ENCODE peak calls at places on chromosomes 3 and 15, in nine cellular contexts. E, J, M, C, Y, Z, L, B and D are unnamed samples.
A peak's percentile ranks its signal among the peaks of the same experiment; 100 is the strongest.

GRCh38 chr3:104715972-104716371 is 650.7 kb upstream of the ALCAM start:
- DNase-seq in E (no peak), J (no peak), M (no peak), C (no peak), Y (no peak), Z (no peak), L (no peak), B (no peak), D (no peak)

GRCh38 chr3:169189486-169189885 is 474.0 kb downstream of the MECOM start:
- DNase-seq in E (no peak), J (no peak), M (no peak), C (no peak), Y (no peak), Z (no peak), L (no peak), B (no peak), D (no peak)

GRCh38 chr15:48781481-48782081 is 29.3 kb downstream of the CEP152 start:
- DNase-seq in E (no peak), J (no peak), M (no peak), C (no peak), Y (no peak), Z (no peak), L (no peak), B (no peak), D (no peak)

GRCh38 chr3:108132727-108133373 is 42.0 kb upstream of the CD47 start:
- DNase-seq in E (no peak), J (no peak), M (no peak), C (no peak), Y (no peak), Z (no peak), L (no peak), B (no peak), D (no peak)

GRCh38 chr15:78509726-78510312 is 2.4 kb downstream of the HYKK start:
- DNase-seq in E (no peak), J (no peak), M (no peak), C (no peak), Y (no peak), Z (no peak), L (no peak), B (no peak), D (no peak)

GRCh38 chr3:150544040-150544439 is 2.3 kb downstream of the SERP1 start:
- DNase-seq in E (no peak), J (no peak), M (no peak), C (no peak), Y (peak; percentile 49), Z (no peak), L (no peak), B (peak; percentile 19), D (no peak)

GRCh38 chr3:194306109-194306686 is 44.9 kb downstream of the CPN2 start:
- DNase-seq in E (no peak), J (no peak), M (peak; percentile 91), C (no peak), Y (no peak), Z (peak; percentile 14), L (no peak), B (no peak), D (no peak)

GRCh38 chr3:36714343-36714742 is 50.0 kb downstream of the DCLK3 start:
- DNase-seq in E (no peak), J (no peak), M (no peak), C (no peak), Y (peak; percentile 47), Z (no peak), L (no peak), B (no peak), D (no peak)

GRCh38 chr15:89400121-89400996 is 65.7 kb upstream of the POLG start:
- DNase-seq in E (no peak), J (no peak), M (no peak), C (no peak), Y (no peak), Z (no peak), L (no peak), B (no peak), D (no peak)

GRCh38 chr15:67826717-67827560 is 1.6 kb downstream of the SKOR1 start:
- DNase-seq in E (no peak), J (no peak), M (no peak), C (no peak), Y (no peak), Z (no peak), L (no peak), B (no peak), D (no peak)

GRCh38 chr3:157248590-157249425 is 88.9 kb upstream of the CCNL1 start:
- DNase-seq in E (no peak), J (no peak), M (no peak), C (no peak), Y (peak; percentile 60), Z (no peak), L (no peak), B (peak; percentile 89), D (no peak)

GRCh38 chr3:177764377-177764912 is 567.2 kb upstream of the TBL1XR1 start:
- DNase-seq in E (no peak), J (no peak), M (no peak), C (no peak), Y (no peak), Z (no peak), L (no peak), B (no peak), D (no peak)

GRCh38 chr15:70164156-70164900 is 66.6 kb upstream of the TLE3 start:
- DNase-seq in E (no peak), J (no peak), M (no peak), C (no peak), Y (no peak), Z (no peak), L (no peak), B (no peak), D (no peak)

GRCh38 chr3:42831321-42831713 is 22.1 kb downstream of the ACKR2 start:
- DNase-seq in E (no peak), J (peak; percentile 82), M (peak; percentile 38), C (peak; percentile 70), Y (no peak), Z (no peak), L (peak; percentile 45), B (no peak), D (no peak)

GRCh38 chr3:54822206-54822605 is 105.7 kb downstream of the LRTM1 start:
- DNase-seq in E (no peak), J (no peak), M (no peak), C (no peak), Y (peak; percentile 42), Z (no peak), L (no peak), B (no peak), D (no peak)

GRCh38 chr15:81171286-81171685 is 25.4 kb upstream of the IL16 start:
- DNase-seq in E (no peak), J (no peak), M (no peak), C (no peak), Y (no peak), Z (no peak), L (no peak), B (no peak), D (no peak)

GRCh38 chr3:170499562-170500156 is 81.0 kb downstream of the CLDN11 start:
- DNase-seq in E (no peak), J (no peak), M (no peak), C (no peak), Y (no peak), Z (no peak), L (no peak), B (no peak), D (no peak)

GRCh38 chr15:90154861-90155626 is 46.1 kb upstream of the SEMA4B start:
- DNase-seq in E (no peak), J (no peak), M (no peak), C (no peak), Y (peak; percentile 79), Z (no peak), L (no peak), B (no peak), D (peak; percentile 54)

GRCh38 chr3:172097585-172097984 is 58.2 kb downstream of the FNDC3B start:
- DNase-seq in E (no peak), J (no peak), M (no peak), C (no peak), Y (no peak), Z (no peak), L (no peak), B (no peak), D (no peak)

GRCh38 chr3:52238193-52238760 is 681 bp downstream of the TWF2 start:
- DNase-seq in E (no peak), J (no peak), M (no peak), C (no peak), Y (no peak), Z (no peak), L (no peak), B (no peak), D (no peak)

GRCh38 chr3:41148446-41148845 is 50.9 kb upstream of the CTNNB1 start:
- DNase-seq in E (no peak), J (no peak), M (no peak), C (no peak), Y (no peak), Z (no peak), L (no peak), B (no peak), D (no peak)

GRCh38 chr3:194069421-194070219 is 66.3 kb upstream of the HES1 start:
- DNase-seq in E (no peak), J (no peak), M (no peak), C (no peak), Y (no peak), Z (no peak), L (no peak), B (no peak), D (no peak)

GRCh38 chr3:29141197-29141911 is 139.5 kb upstream of the RBMS3 start:
- DNase-seq in E (no peak), J (no peak), M (no peak), C (no peak), Y (no peak), Z (no peak), L (no peak), B (no peak), D (no peak)

GRCh38 chr3:125052671-125053303 is 3.0 kb downstream of the HEG1 start:
- DNase-seq in E (no peak), J (no peak), M (no peak), C (no peak), Y (peak; percentile 71), Z (no peak), L (no peak), B (peak; percentile 41), D (no peak)

GRCh38 chr3:34364345-34364744 is 565.9 kb downstream of the PDCD6IP start:
- DNase-seq in E (no peak), J (no peak), M (no peak), C (no peak), Y (no peak), Z (no peak), L (no peak), B (no peak), D (no peak)

GRCh38 chr3:42600958-42601675 is 631 bp downstream of the NKTR start:
- DNase-seq in E (no peak), J (peak; percentile 47), M (no peak), C (peak; percentile 33), Y (peak; percentile 25), Z (peak; percentile 33), L (peak; percentile 27), B (no peak), D (no peak)

GRCh38 chr3:62873672-62874397 is 1.4 kb downstream of the CADPS start:
- DNase-seq in E (no peak), J (no peak), M (no peak), C (no peak), Y (no peak), Z (peak; percentile 26), L (peak; percentile 70), B (no peak), D (no peak)